ENCODE peak calls at places on chromosome 20, in four cellular contexts. G is H1, P is K562, D is GM12878. F is an unnamed sample.

GRCh38 chr20:19300395-19300794 is 88.0 kb downstream of the SLC24A3 start:
- DNase-seq in G (no peak), P (no peak), D (no peak), F (no peak)

GRCh38 chr20:24872291-24873014 is 76.6 kb upstream of the CST7 start:
- DNase-seq in G (no peak), P (no peak), D (no peak), F (no peak)

GRCh38 chr20:59398552-59399265 is 98.3 kb downstream of the EDN3 start:
- DNase-seq in G (no peak), P (no peak), D (no peak), F (no peak)

GRCh38 chr20:43409041-43409913 is 48.4 kb upstream of the SRSF6 start:
- DNase-seq in G (peak; percentile 63), P (peak; percentile 25), D (peak; percentile 7), F (peak; percentile 51)

GRCh38 chr20:19603390-19603753 is 154.7 kb upstream of the RIN2 start:
- DNase-seq in G (no peak), P (no peak), D (no peak), F (no peak)

GRCh38 chr20:41467690-41468089 is 101.1 kb upstream of the EMILIN3 start:
- DNase-seq in G (no peak), P (no peak), D (no peak), F (no peak)

GRCh38 chr20:48607544-48607865 is 220.3 kb downstream of the PREX1 start:
- DNase-seq in G (no peak), P (no peak), D (no peak), F (no peak)

GRCh38 chr20:6142348-6142993 is 19.6 kb upstream of the FERMT1 start:
- DNase-seq in G (peak; percentile 67), P (peak; percentile 48), D (peak; percentile 9), F (peak; percentile 60)

GRCh38 chr20:19828233-19828632 is 70.2 kb downstream of the RIN2 start:
- DNase-seq in G (no peak), P (no peak), D (peak; percentile 68), F (peak; percentile 33)

GRCh38 chr20:24034820-24035219 is 46.2 kb upstream of the GGTLC1 start:
- DNase-seq in G (no peak), P (no peak), D (no peak), F (no peak)

GRCh38 chr20:38870733-38871559 is 55.3 kb upstream of the FAM83D start:
- DNase-seq in G (no peak), P (peak; percentile 40), D (no peak), F (peak; percentile 52)

GRCh38 chr20:25498280-25498606 is 87.1 kb downstream of the NINL start:
- DNase-seq in G (no peak), P (no peak), D (no peak), F (no peak)

GRCh38 chr20:24332956-24333355 is 136.5 kb upstream of the SYNDIG1 start:
- DNase-seq in G (no peak), P (no peak), D (no peak), F (no peak)

GRCh38 chr20:10861619-10862018 is 187.8 kb upstream of the JAG1 start:
- DNase-seq in G (no peak), P (no peak), D (no peak), F (no peak)

GRCh38 chr20:17442588-17442987 is 88.6 kb downstream of the BFSP1 start:
- DNase-seq in G (no peak), P (no peak), D (no peak), F (peak; percentile 32)

GRCh38 chr20:57650266-57650665 is 30.0 kb upstream of the ZBP1 start:
- DNase-seq in G (no peak), P (no peak), D (no peak), F (no peak)

DNA sequence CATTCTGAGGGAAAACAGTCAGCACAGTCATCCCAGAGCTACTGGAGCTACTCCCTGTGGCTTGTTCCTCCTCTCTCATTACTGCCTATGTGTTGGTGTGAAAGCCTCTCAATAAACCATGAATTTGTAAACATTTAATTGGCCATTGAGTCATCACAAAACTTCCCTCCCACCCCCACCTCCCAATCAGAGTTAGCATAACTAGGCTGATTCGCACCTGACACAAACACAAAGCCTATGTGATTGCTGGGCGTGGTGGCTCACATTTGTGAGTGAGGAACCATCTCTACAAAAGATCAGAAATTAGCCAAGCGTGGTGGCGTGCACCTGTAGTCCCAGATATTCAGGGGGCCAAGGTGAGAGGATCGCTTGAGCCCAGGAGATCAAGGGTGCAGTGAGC is 17.1 kb upstream of the SNTA1 start:
- DNase-seq in G (no peak), P (no peak), D (no peak), F (no peak)
- TF ChIP-seq YY1 in G (no peak), P (no peak), D (no peak), F (no peak)

DNA sequence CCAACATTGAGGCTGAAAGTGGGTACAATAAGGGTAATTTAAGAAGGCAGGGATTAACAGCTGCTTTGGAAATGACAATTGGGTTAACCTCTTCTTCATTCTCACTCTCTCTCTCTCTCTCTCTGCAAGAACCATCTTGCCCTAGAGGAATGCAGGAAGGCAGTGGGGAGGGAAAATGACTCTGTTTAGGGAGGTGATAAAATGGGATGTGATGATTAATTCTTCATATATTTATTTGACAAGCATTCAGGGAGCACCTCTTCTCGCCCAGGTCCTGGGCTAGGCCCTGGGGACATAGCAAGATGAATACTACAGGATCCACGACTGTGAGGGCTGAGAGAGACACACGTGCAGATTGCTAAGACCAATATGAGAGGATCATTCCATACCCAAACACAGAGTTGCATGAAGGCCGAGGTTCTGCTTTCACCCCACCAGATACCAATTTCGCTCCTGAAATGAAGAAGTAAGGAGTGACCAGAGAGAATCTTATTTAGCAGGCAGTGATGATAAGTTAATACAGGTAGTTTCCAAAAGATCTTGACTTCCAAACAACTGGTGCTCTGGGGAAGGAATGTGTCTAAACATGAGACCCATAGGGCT is 13.3 kb upstream of the PTPN1 start:
- DNase-seq in G (no peak), P (no peak), D (no peak), F (no peak)
- H2AFZ ChIP-seq in G (peak overlapping the region; percentile 18), P (peak overlapping the region; percentile 30), D (peak overlapping the region; percentile 54), F (peak overlapping the region; percentile 86)

DNA sequence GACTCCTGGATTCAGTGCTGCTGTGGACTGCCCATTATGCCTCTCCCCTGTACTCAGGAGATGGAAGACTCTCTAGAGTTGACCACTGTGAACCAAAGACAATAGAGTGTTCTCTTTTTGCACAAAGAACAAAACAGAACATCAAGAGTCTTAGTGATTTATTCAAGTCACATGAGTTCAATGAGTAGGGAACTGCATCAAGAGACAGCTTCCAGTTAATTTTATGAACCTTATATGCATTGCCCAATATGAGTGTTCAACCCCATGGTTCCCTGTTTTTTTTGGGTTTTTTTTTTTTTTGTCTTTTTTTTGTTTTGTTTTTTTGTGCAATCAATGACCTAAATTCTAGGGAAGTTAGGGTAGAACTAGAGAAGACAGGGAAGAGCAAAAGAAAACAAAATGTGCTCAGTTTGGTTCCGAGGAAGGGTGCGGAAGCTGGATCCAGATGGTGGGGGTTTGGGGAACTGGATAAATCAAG is 224.3 kb downstream of the MAFB start:
- DNase-seq in G (no peak), P (no peak), D (no peak), F (no peak)
- TF ChIP-seq EGR1 in G (no peak), P (no peak), D (no peak), F (no peak)

DNA sequence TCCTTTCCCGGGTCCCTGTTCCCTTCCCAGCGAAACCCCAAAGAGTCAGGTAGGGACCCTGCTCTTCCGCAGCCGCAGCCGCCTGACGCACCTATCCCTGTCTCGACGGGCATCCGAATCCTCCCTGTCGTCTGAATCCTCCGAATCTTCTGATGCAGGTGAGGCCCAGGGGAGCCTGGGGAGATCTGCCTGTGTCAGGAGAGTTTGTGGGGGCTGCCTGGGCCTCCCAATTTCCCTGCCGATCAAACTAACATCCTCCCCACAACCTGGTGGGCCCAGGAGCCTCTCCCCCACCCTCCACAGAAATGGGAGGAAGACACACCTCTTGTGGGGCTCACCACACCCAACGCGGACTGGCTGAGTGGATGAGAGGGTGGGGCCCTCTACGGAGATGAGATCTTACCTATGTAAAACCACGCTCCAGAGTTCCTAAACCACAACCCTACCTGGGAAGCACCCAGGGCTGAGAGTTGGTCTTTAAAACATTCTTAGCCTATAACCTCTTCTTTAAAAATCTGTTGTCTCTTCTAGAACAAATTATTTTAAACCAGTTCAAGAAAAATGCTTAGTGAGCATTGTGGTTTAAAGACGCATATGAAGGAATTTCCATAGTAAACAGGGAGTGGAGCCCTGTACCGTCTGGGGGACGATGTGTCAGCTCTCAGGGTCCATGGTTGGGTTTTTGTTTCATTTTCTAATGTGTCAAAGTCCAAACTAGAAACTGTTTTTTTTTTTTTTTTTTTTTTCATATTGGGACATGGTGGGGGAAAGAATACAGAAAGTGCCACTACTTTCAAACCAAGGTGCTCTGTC is 1.7 kb downstream of the CDC25B start:
- DNase-seq in G (no peak), P (peak; percentile 57), D (no peak), F (no peak)
- TF ChIP-seq YY1 in G (no peak), P (no peak), D (no peak), F (no peak)

GRCh38 chr20:35757098-35757705 is 14.6 kb upstream of the PHF20 start:
- DNase-seq in G (no peak), P (peak; percentile 18), D (no peak), F (no peak)

GRCh38 chr20:35766843-35767242 is 5.0 kb upstream of the PHF20 start:
- DNase-seq in G (no peak), P (no peak), D (no peak), F (no peak)

DNA sequence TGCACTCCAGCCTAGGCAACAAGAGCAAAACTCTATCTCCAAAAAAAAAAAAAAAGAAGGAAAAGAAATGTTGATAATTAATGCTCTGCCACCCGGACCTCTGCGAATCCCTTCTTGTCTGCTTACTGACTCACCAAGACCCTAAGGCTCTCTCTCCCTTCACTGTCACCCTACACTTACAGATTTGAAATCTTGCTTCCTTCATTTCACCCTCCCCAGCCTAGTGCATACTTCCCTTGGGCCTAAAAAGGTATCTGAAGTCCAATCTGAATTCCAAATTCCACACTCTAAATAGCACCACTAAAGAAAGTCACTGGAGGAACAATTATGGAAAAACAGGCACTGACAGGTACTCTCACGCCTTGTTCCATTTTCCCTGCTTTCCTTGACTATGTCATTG is 9.4 kb upstream of the PHF20 start:
- DNase-seq in G (no peak), P (no peak), D (no peak), F (no peak)
- H2AFZ ChIP-seq in G (no peak overlapping the region), P (peak overlapping the region; percentile 32), D (no peak overlapping the region), F (no peak overlapping the region)

GRCh38 chr20:21103582-21104465 is 2.3 kb downstream of the LINC00237 start:
- DNase-seq in G (peak; percentile 59), P (no peak), D (no peak), F (no peak)
- TF ChIP-seq EGR1 in G (no peak), P (no peak), D (no peak), F (no peak)

GRCh38 chr20:34559311-34560140 is 1.0 kb downstream of the MAP1LC3A start:
- DNase-seq in G (no peak), P (no peak), D (no peak), F (no peak)
- TF ChIP-seq YY1 in G (no peak), P (no peak), D (no peak), F (no peak)

GRCh38 chr20:46757754-46758678 is 48.6 kb downstream of the SLC2A10 start:
- DNase-seq in G (peak; percentile 84), P (peak; percentile 81), D (peak; percentile 30), F (peak; percentile 48)
- H2AFZ ChIP-seq in G (peak overlapping the region; percentile 66), P (no peak overlapping the region), D (no peak overlapping the region), F (peak overlapping the region; percentile 97)

GRCh38 chr20:37627767-37628130 is 66.1 kb upstream of the CTNNBL1 start:
- DNase-seq in G (no peak), P (no peak), D (no peak), F (no peak)
- TF ChIP-seq EGR1 in G (no peak), P (no peak), D (no peak), F (no peak)

F was measured in HCT116.